ENCODE peak calls at places on chromosome 21, in ten cellular contexts. F is AG09319; D is OCI-LY7; X is suprapubic skin; J is CD4-positive, alpha-beta T cell; Z is RWPE1; B is right lobe of liver; O is GM23338; A is endothelial cell; U is breast epithelium. C is an unnamed sample.

GRCh38 chr21:44753357-44753756 is 42.0 kb upstream of the TSPEAR start:
- DNase-seq in F (no peak), D (no peak), X (no peak), J (no peak), Z (no peak), B (no peak), O (no peak), A (no peak), U (no peak), C (no peak)

GRCh38 chr21:38422067-38422466 is 76.2 kb downstream of the ERG start:
- DNase-seq in F (no peak), D (no peak), X (no peak), J (no peak), Z (no peak), B (no peak), O (no peak), A (no peak), U (no peak), C (no peak)

GRCh38 chr21:16608209-16608830 is 878.5 kb downstream of the USP25 start:
- DNase-seq in F (no peak), D (no peak), X (no peak), J (no peak), Z (peak; percentile 3), B (no peak), O (peak; percentile 72), A (no peak), U (no peak), C (no peak)

GRCh38 chr21:45286671-45287437 is 841 bp downstream of the POFUT2 start:
- DNase-seq in F (no peak), D (no peak), X (peak; percentile 64), J (no peak), Z (no peak), B (peak; percentile 56), O (peak; percentile 86), A (peak; percentile 69), U (peak; percentile 47), C (no peak)

GRCh38 chr21:43913928-43914327 is 48.9 kb downstream of the AGPAT3 start:
- DNase-seq in F (no peak), D (no peak), X (peak; percentile 26), J (no peak), Z (no peak), B (no peak), O (no peak), A (no peak), U (no peak), C (no peak)

GRCh38 chr21:34878501-34878900 is 170.6 kb downstream of the RUNX1 start:
- DNase-seq in F (no peak), D (no peak), X (no peak), J (no peak), Z (no peak), B (no peak), O (no peak), A (no peak), U (no peak), C (no peak)

GRCh38 chr21:21163904-21164303 is 165.7 kb downstream of the NCAM2 start:
- DNase-seq in F (peak; percentile 45), D (peak; percentile 51), X (no peak), J (peak; percentile 8), Z (peak; percentile 23), B (no peak), O (peak; percentile 78), A (peak; percentile 53), U (no peak), C (peak; percentile 10)

GRCh38 chr21:43836616-43837015 is 28.4 kb upstream of the AGPAT3 start:
- DNase-seq in F (no peak), D (no peak), X (no peak), J (no peak), Z (no peak), B (peak; percentile 17), O (no peak), A (no peak), U (no peak), C (no peak)

GRCh38 chr21:26845750-26846035 is 484 bp upstream of the ADAMTS1 start:
- DNase-seq in F (no peak), D (no peak), X (no peak), J (no peak), Z (peak; percentile 15), B (no peak), O (no peak), A (no peak), U (no peak), C (no peak)

GRCh38 chr21:26842976-26843911 is 2.0 kb downstream of the ADAMTS1 start:
- DNase-seq in F (peak; percentile 90), D (no peak), X (peak; percentile 91), J (no peak), Z (peak; percentile 92), B (peak; percentile 87), O (peak; percentile 83), A (peak; percentile 62), U (peak; percentile 80), C (no peak)

GRCh38 chr21:26845066-26845749 is at the start of gene ADAMTS1:
- DNase-seq in F (peak; percentile 89), D (no peak), X (peak; percentile 96), J (no peak), Z (peak; percentile 50), B (peak; percentile 92), O (peak; percentile 87), A (peak; percentile 88), U (peak; percentile 87), C (no peak)

GRCh38 chr21:26843912-26844257 is 1.3 kb downstream of the ADAMTS1 start:
- DNase-seq in F (no peak), D (no peak), X (no peak), J (no peak), Z (peak; percentile 27), B (no peak), O (peak; percentile 30), A (no peak), U (no peak), C (no peak)

GRCh38 chr21:26844258-26845065 is 747 bp downstream of the ADAMTS1 start:
- DNase-seq in F (no peak), D (no peak), X (no peak), J (no peak), Z (peak; percentile 24), B (peak; percentile 77), O (peak; percentile 60), A (peak; percentile 59), U (no peak), C (no peak)
- TF ChIP-seq CTCF in F (peak; percentile 23), D (no peak), X (no peak), J (no peak), Z (peak; percentile 29), B (no peak), O (peak; percentile 6), A (no peak), U (no peak), C (no peak)

GRCh38 chr21:36613064-36613463 is 85.9 kb upstream of the SIM2 start:
- DNase-seq in F (no peak), D (no peak), X (no peak), J (no peak), Z (no peak), B (no peak), O (no peak), A (no peak), U (no peak), C (no peak)

GRCh38 chr21:36610201-36610600 is 88.7 kb upstream of the SIM2 start:
- DNase-seq in F (no peak), D (no peak), X (no peak), J (no peak), Z (no peak), B (no peak), O (no peak), A (no peak), U (no peak), C (no peak)

GRCh38 chr21:36609654-36610053 is 89.3 kb upstream of the SIM2 start:
- DNase-seq in F (no peak), D (no peak), X (no peak), J (no peak), Z (no peak), B (no peak), O (no peak), A (no peak), U (no peak), C (no peak)

GRCh38 chr21:36613554-36613953 is 85.4 kb upstream of the SIM2 start:
- DNase-seq in F (no peak), D (no peak), X (no peak), J (no peak), Z (no peak), B (no peak), O (no peak), A (no peak), U (no peak), C (no peak)

GRCh38 chr21:36615274-36615964 is 83.5 kb upstream of the SIM2 start:
- DNase-seq in F (no peak), D (peak; percentile 13), X (no peak), J (no peak), Z (no peak), B (no peak), O (peak; percentile 64), A (no peak), U (no peak), C (no peak)
- TF ChIP-seq CTCF in F (no peak), D (peak; percentile 74), X (no peak), J (no peak), Z (no peak), B (no peak), O (peak; percentile 65), A (peak; percentile 15), U (no peak), C (no peak)

DNA sequence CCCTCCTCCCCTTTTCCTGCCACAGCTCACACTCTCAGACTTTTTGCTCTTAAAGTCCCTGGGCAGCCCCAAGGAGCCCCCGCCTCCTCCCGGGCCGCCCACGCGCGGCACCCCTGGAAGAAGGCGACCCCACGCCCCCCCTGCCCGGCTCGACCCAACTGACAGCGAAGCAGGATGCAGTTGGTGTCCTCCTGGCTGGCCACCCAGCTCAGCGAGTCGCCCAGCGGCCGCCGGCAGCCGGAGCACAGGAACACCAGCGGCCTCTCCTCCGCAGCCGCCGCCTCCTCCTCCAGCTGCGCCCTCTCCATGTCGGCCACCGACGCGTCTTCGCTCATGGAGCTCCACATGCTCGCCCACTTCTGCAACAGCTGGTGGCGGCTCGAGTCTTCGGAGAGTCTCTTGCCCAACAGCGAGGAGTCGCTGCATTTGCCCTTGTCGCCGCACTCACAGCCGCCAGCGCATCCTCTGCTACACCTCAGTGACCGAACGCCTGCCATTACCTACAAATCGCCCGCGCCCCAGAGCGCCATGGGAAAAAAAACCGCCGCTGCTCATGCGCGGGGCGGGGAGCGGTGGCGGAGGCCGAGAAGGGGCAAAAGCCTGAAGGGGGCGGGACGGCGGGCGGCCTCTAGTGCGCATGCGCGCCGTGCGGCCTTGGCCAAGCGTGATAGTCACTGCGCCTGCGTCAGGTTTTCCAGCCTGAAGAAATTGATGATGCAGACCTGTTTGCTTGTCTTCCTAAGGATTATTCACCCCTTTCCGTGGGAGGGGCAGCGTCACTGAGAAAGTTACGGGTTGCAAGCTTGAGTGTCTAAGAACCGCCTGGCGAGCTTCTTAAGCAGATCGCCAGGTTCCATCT is at the start of gene MIS18A:
- DNase-seq in F (peak; percentile 84), D (peak; percentile 94), X (peak; percentile 97), J (peak; percentile 97), Z (peak; percentile 96), B (peak; percentile 95), O (peak; percentile 95), A (peak; percentile 99), U (peak; percentile 95), C (peak; percentile 96)
- TF ChIP-seq CTCF in F (no peak), D (peak; percentile 17), X (no peak), J (no peak), Z (no peak), B (no peak), O (no peak), A (no peak), U (no peak), C (no peak)

DNA sequence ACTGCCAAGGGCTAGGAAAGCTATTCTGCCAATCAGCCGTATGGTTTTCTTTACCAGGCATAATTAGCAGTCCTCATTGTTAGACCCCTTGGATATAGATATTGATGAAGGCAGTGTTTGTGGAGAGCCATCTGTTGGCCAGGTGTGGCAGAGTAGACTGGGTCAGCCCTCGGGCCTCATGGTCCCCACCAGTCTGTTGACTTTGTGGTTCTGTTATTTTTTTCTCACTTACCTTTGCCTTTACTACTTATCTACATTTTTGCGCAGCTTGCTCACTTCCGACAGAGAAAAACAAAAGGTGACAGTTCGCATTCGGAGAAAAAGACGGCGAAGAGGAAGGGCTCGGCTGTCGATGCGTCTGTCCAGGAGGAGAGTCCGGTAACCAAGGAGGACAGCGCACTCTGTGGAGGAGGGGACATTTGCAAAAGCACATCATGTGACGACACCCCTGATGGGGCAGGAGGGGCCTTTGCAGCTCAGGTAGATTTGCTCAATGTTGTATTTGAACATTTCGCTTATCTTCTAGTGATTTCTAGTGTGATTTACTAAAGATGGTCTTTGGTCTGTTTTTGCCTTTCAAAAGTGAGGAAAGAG is 2.3 kb downstream of the PCNT start:
- DNase-seq in F (no peak), D (no peak), X (no peak), J (no peak), Z (no peak), B (no peak), O (peak; percentile 26), A (no peak), U (no peak), C (no peak)
- TF ChIP-seq CTCF in F (no peak), D (peak; percentile 71), X (no peak), J (no peak), Z (no peak), B (no peak), O (no peak), A (no peak), U (no peak), C (peak; percentile 20)